ENCODE peak calls at places on chromosomes 1 and 21, in seven cellular contexts. N is endodermal cell; W is stomach; V is CD4-positive, alpha-beta memory T cell; M is hepatocyte; D is adrenal gland; B is HAP-1. Q is an unnamed sample. For H3K4me1, the result is how much of the 10 kb centered on the place peaks cover.

GRCh38 chr21:40422851-40423635 is 423.9 kb downstream of the DSCAM start:
- DNase-seq in N (no peak), W (no peak), V (no peak), M (no peak), D (no peak), B (no peak), Q (no peak)

GRCh38 chr1:118290571-118290970 is 105.5 kb upstream of the SPAG17 start:
- DNase-seq in N (no peak), W (no peak), V (no peak), M (no peak), D (no peak), B (no peak), Q (no peak)

GRCh38 chr1:228004331-228004871 is 2.4 kb upstream of the WNT3A start:
- DNase-seq in N (peak), W (peak), V (no peak), M (peak), D (no peak), B (no peak), Q (peak)

GRCh38 chr1:230794431-230794830 is 47.2 kb downstream of the CAPN9 start:
- DNase-seq in N (peak), W (no peak), V (no peak), M (no peak), D (no peak), B (no peak), Q (no peak)

GRCh38 chr1:35097224-35097623 is 18.0 kb downstream of the ZMYM1 start:
- DNase-seq in N (no peak), W (no peak), V (no peak), M (no peak), D (no peak), B (no peak), Q (no peak)

GRCh38 chr1:42926870-42927242 is 31.8 kb downstream of the SLC2A1 start:
- DNase-seq in N (peak), W (no peak), V (no peak), M (no peak), D (no peak), B (no peak), Q (no peak)

GRCh38 chr1:226220473-226221189 is 2.8 kb upstream of the MIXL1 start:
- DNase-seq in N (peak), W (no peak), V (no peak), M (no peak), D (no peak), B (no peak), Q (no peak)

GRCh38 chr1:60423181-60423780 is 349.7 kb upstream of the C1orf87 start:
- DNase-seq in N (no peak), W (no peak), V (no peak), M (peak), D (no peak), B (no peak), Q (no peak)

GRCh38 chr1:231921951-231922350 is 295.4 kb downstream of the DISC1 start:
- DNase-seq in N (no peak), W (no peak), V (no peak), M (no peak), D (no peak), B (no peak), Q (no peak)

GRCh38 chr21:46057111-46057709 is 40.7 kb upstream of the COL6A2 start:
- DNase-seq in N (peak), W (no peak), V (no peak), M (no peak), D (no peak), B (no peak), Q (no peak)

GRCh38 chr1:241821363-241821762 is 26.6 kb upstream of the EXO1 start:
- DNase-seq in N (no peak), W (no peak), V (no peak), M (no peak), D (no peak), B (no peak), Q (no peak)

GRCh38 chr1:34816332-34816731 is 23.5 kb downstream of the GJA4 start:
- DNase-seq in N (no peak), W (no peak), V (no peak), M (no peak), D (no peak), B (no peak), Q (no peak)

GRCh38 chr1:150237746-150238145 is 1.8 kb upstream of the ANP32E start:
- DNase-seq in N (peak), W (no peak), V (no peak), M (no peak), D (peak), B (no peak), Q (no peak)

GRCh38 chr1:200355815-200356214 is 54.0 kb downstream of the ZNF281 start:
- DNase-seq in N (peak), W (no peak), V (no peak), M (no peak), D (no peak), B (no peak), Q (no peak)

GRCh38 chr1:177567393-177567792 is 396.6 kb downstream of the BRINP2 start:
- DNase-seq in N (peak), W (no peak), V (no peak), M (no peak), D (no peak), B (peak), Q (no peak)

GRCh38 chr1:242673652-242674051 is 149.2 kb upstream of the PLD5 start:
- DNase-seq in N (no peak), W (no peak), V (no peak), M (no peak), D (no peak), B (no peak), Q (no peak)

GRCh38 chr1:224564491-224565084 is 51.5 kb upstream of the CNIH3 start:
- DNase-seq in N (no peak), W (no peak), V (no peak), M (no peak), D (no peak), B (no peak), Q (no peak)

GRCh38 chr1:51898090-51898734 is 19.7 kb upstream of the NRDC start:
- DNase-seq in N (no peak), W (no peak), V (no peak), M (no peak), D (no peak), B (no peak), Q (no peak)

GRCh38 chr1:94745742-94746141 is 74.4 kb upstream of the SLC44A3 start:
- DNase-seq in N (no peak), W (peak), V (no peak), M (no peak), D (no peak), B (no peak), Q (no peak)

GRCh38 chr21:32411366-32412161 is 942 bp upstream of the EVA1C start:
- DNase-seq in N (peak), W (peak), V (peak), M (peak), D (peak), B (peak), Q (peak)

GRCh38 chr1:981955-982558 is at the start of gene PERM1:
- DNase-seq in N (no peak), W (no peak), V (no peak), M (no peak), D (no peak), B (no peak), Q (no peak)

GRCh38 chr1:195238313-195238712 is 1369.9 kb downstream of the KCNT2 start:
- DNase-seq in N (no peak), W (no peak), V (no peak), M (no peak), D (no peak), B (no peak), Q (no peak)

GRCh38 chr1:152745289-152745704 is 12.5 kb upstream of the KPRP start:
- DNase-seq in N (no peak), W (no peak), V (no peak), M (no peak), D (no peak), B (no peak), Q (no peak)

GRCh38 chr1:88540255-88540654 is 143.8 kb upstream of the PKN2 start:
- DNase-seq in N (no peak), W (no peak), V (no peak), M (no peak), D (no peak), B (no peak), Q (no peak)

GRCh38 chr1:154427173-154428139 is 22.3 kb downstream of the IL6R start:
- DNase-seq in N (peak), W (peak), V (no peak), M (peak), D (peak), B (no peak), Q (peak)
- H3K4me1 ChIP-seq in N (under half), W (half or more), V (half or more), M (under half), D (under half), B (under half), Q (under half)

GRCh38 chr21:33975548-33976081 is 60.0 kb upstream of the ATP5PO start:
- DNase-seq in N (no peak), W (no peak), V (peak), M (peak), D (no peak), B (no peak), Q (peak)
- H3K4me3 ChIP-seq in N (no peak), W (no peak), V (peak), M (no peak), D (no peak), B (no peak), Q (no peak)

GRCh38 chr1:64917907-64918306 is 48.4 kb downstream of the JAK1 start:
- DNase-seq in N (no peak), W (no peak), V (no peak), M (no peak), D (no peak), B (no peak), Q (no peak)
- H3K4me1 ChIP-seq in N (under half), W (half or more), V (half or more), M (under half), D (under half), B (under half), Q (under half)

DNA sequence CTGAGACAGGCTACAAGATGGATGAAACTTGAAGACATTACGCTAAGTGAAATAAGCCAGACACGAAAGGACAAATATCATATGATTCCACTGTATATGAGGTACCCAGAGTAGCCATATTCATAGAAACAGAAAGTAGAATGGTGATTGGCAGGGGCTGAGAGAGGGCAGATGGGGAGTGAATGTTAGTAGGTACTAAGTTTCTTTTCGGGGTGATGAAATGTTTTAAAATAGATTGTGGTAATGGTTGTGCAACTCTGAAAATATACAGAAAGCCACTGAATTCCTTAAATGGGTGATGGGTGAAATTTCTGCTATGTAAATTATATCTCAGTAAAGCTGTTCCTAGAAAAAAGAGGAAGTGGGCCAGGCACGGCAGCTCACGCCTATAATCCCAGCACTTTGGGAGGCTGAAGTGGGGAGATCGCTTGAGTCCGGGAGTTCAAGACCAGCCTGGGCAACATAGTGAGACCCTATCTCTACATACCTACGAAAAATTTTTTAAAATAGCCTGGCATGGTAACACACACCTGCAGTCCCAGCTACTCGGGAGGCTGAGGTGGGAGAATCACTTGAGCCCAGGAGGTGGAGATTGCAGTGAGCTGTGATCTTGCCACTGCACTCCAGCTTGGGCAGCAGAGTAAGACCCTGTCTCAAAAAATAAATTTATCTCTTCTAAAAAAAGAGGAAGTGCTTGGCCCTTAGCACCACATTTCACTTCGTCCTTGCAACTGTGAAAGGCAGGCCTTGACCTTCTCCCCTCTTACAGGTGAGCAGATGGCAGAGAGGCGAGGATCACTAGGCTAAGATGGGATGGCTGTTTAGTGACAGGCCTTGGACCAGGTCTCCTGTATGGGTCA is 16.0 kb downstream of the SLC27A3 start:
- DNase-seq in N (no peak), W (no peak), V (no peak), M (peak), D (no peak), B (no peak), Q (no peak)
- H3K4me3 ChIP-seq in N (no peak), W (peak), V (no peak), M (no peak), D (no peak), B (no peak), Q (no peak)

GRCh38 chr21:42302292-42302650 is 12.9 kb downstream of the TFF3 start:
- DNase-seq in N (no peak), W (no peak), V (no peak), M (no peak), D (no peak), B (no peak), Q (no peak)
- H3K4me1 ChIP-seq in N (under half), W (under half), V (under half), M (under half), D (under half), B (under half), Q (under half)

DNA sequence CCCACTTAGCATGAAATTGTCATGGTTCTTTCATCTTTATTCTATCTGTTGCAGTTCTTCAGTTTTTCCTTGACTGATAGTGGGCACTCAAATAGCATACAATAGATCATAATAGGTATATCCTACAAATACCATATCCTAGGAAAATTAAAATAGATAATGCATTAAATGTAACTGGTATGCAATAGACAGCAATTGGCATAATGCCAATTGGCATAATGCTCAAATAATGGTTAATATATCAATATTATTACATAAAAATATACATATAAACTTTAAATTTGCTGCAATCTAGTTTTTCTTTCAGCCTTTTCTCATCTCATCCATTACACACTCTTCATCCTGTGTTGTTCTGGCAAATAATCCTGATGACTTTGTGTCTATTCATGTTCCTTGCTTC is 814.6 kb upstream of the TMPRSS15 start:
- DNase-seq in N (no peak), W (no peak), V (no peak), M (no peak), D (no peak), B (no peak), Q (no peak)
- H3K4me3 ChIP-seq in N (no peak), W (no peak), V (no peak), M (no peak), D (no peak), B (no peak), Q (no peak)

GRCh38 chr1:2637472-2637871 is 4.7 kb upstream of the MMEL1 start:
- DNase-seq in N (no peak), W (no peak), V (no peak), M (no peak), D (peak), B (no peak), Q (no peak)

GRCh38 chr1:2636733-2637132 is 3.9 kb upstream of the MMEL1 start:
- DNase-seq in N (no peak), W (no peak), V (no peak), M (peak), D (peak), B (no peak), Q (no peak)

GRCh38 chr1:2633936-2634491 is 1.2 kb upstream of the MMEL1 start:
- DNase-seq in N (no peak), W (no peak), V (no peak), M (no peak), D (no peak), B (no peak), Q (no peak)

GRCh38 chr1:2633401-2633935 is 652 bp upstream of the MMEL1 start:
- DNase-seq in N (no peak), W (no peak), V (no peak), M (no peak), D (no peak), B (no peak), Q (no peak)

GRCh38 chr1:2635271-2636010 is 2.6 kb upstream of the MMEL1 start:
- DNase-seq in N (no peak), W (no peak), V (no peak), M (no peak), D (no peak), B (no peak), Q (no peak)
- H3K4me1 ChIP-seq in N (under half), W (under half), V (under half), M (under half), D (under half), B (under half), Q (under half)

DNA sequence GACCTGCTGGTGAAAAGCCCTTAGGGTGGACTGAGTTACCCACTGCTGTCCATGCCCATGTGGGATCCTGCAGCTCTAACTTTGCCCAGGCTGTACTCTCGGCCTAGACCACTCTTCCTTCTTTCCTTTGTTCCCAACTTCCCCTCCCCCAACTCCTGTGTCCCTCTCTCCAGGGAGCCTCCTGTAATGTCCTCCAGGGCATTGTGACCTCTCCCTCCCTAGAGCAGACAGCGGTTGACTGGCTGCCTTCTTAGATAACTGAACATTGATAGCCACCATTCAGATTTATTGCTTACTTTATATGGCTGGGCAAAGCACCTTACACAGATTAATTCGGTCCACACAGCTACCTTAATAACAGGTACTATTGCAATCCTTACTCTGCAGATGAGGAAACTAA is 5.0 kb downstream of the RUNX1 start:
- DNase-seq in N (no peak), W (no peak), V (no peak), M (no peak), D (no peak), B (no peak), Q (peak)
- H3K4me3 ChIP-seq in N (no peak), W (no peak), V (peak), M (no peak), D (no peak), B (no peak), Q (no peak)

Q was measured in small intestine.